ENCODE peak calls at places on chromosome 10, in five cellular contexts. S, C, L, T and B are unnamed samples.

GRCh38 chr10:133206311-133207040 is 23.5 kb upstream of the UTF1 start:
- DNase-seq in S (no peak), C (no peak), T (no peak), L (no peak), B (no peak)

GRCh38 chr10:84537447-84537931 is 209.1 kb downstream of the CCSER2 start:
- DNase-seq in L (peak), S (no peak), T (no peak), C (peak), B (peak)

GRCh38 chr10:74930962-74931361 is 104.6 kb downstream of the KAT6B start:
- DNase-seq in L (no peak), C (no peak), S (no peak), T (no peak), B (no peak)

GRCh38 chr10:62652564-62652963 is 152.0 kb upstream of the ADO start:
- DNase-seq in S (no peak), C (no peak), L (no peak), T (no peak), B (no peak)

GRCh38 chr10:43695730-43696129 is 47.0 kb upstream of the ZNF32 start:
- DNase-seq in L (no peak), S (no peak), T (no peak), C (no peak), B (no peak)

GRCh38 chr10:19310121-19310520 is 261.5 kb downstream of the MALRD1 start:
- DNase-seq in T (no peak), L (no peak), S (no peak), C (no peak), B (no peak)

GRCh38 chr10:29635711-29636144 is 957 bp upstream of the SVIL start:
- DNase-seq in C (no peak), S (peak), L (peak), T (no peak), B (no peak)

GRCh38 chr10:82742478-82742877 is 867.5 kb downstream of the NRG3 start:
- DNase-seq in T (no peak), S (no peak), C (no peak), L (no peak), B (no peak)

GRCh38 chr10:59388577-59388976 is 26.2 kb upstream of the FAM13C start:
- DNase-seq in T (no peak), S (no peak), C (no peak), L (no peak), B (no peak)

GRCh38 chr10:77286851-77287250 is 350.8 kb downstream of the KCNMA1 start:
- DNase-seq in T (no peak), C (no peak), S (no peak), L (no peak), B (no peak)

GRCh38 chr10:64396105-64396504 is 874.9 kb downstream of the REEP3 start:
- DNase-seq in S (no peak), L (no peak), C (no peak), T (no peak), B (no peak)

GRCh38 chr10:63252095-63252762 is 119.1 kb downstream of the NRBF2 start:
- DNase-seq in T (no peak), C (no peak), S (no peak), L (peak), B (no peak)

GRCh38 chr10:72337039-72337629 is 17.6 kb downstream of the DNAJB12 start:
- DNase-seq in S (no peak), T (no peak), L (peak), C (peak), B (peak)

GRCh38 chr10:100879741-100880360 is 32.9 kb upstream of the SLF2 start:
- DNase-seq in L (peak), C (peak), S (no peak), T (no peak), B (no peak)

GRCh38 chr10:71959526-71959925 is 4.7 kb upstream of the CHST3 start:
- DNase-seq in T (no peak), S (no peak), C (no peak), L (no peak), B (no peak)

GRCh38 chr10:124053971-124054370 is 39.4 kb downstream of the CHST15 start:
- DNase-seq in T (no peak), S (no peak), L (no peak), C (no peak), B (no peak)

GRCh38 chr10:106959521-106959920 is 205.0 kb downstream of the SORCS1 start:
- DNase-seq in T (no peak), L (no peak), S (no peak), C (no peak), B (no peak)

GRCh38 chr10:110444009-110444347 is 53.7 kb upstream of the DUSP5 start:
- DNase-seq in T (no peak), C (no peak), L (no peak), S (no peak), B (peak)

GRCh38 chr10:48683893-48684292 is 780 bp upstream of the WDFY4 start:
- DNase-seq in T (no peak), L (no peak), C (no peak), S (no peak), B (no peak)

GRCh38 chr10:33196377-33196706 is 138.1 kb downstream of the NRP1 start:
- DNase-seq in C (no peak), L (no peak), S (no peak), T (no peak), B (no peak)

GRCh38 chr10:15346440-15347141 is 24.5 kb downstream of the FAM171A1 start:
- DNase-seq in C (no peak), S (no peak), T (no peak), L (no peak), B (peak)

GRCh38 chr10:986881-987634 is 1.2 kb upstream of the GTPBP4 start:
- DNase-seq in C (no peak), T (no peak), S (no peak), L (no peak), B (no peak)

GRCh38 chr10:101273330-101273729 is 44.1 kb upstream of the LBX1 start:
- DNase-seq in S (no peak), T (no peak), L (no peak), C (no peak), B (no peak)

GRCh38 chr10:132237871-132238270 is 51.1 kb downstream of the DPYSL4 start:
- DNase-seq in T (no peak), L (no peak), C (no peak), S (no peak), B (peak)

GRCh38 chr10:5775705-5776104 is 37.5 kb downstream of the GDI2 start:
- DNase-seq in C (no peak), S (no peak), L (no peak), T (no peak), B (no peak)

GRCh38 chr10:125628251-125629049 is 54.5 kb downstream of the TEX36 start:
- DNase-seq in C (no peak), S (no peak), L (no peak), T (no peak), B (no peak)

GRCh38 chr10:62692085-62692484 is 112.4 kb upstream of the ADO start:
- DNase-seq in T (no peak), C (no peak), L (no peak), S (no peak), B (no peak)

GRCh38 chr10:21527634-21528451 is 2.4 kb upstream of the SKIDA1 start:
- DNase-seq in L (no peak), S (no peak), T (no peak), C (no peak), B (no peak)

GRCh38 chr10:89643812-89644690 is 991 bp downstream of the PANK1 start:
- DNase-seq in L (peak), C (peak), S (peak), T (peak), B (peak)

DNA sequence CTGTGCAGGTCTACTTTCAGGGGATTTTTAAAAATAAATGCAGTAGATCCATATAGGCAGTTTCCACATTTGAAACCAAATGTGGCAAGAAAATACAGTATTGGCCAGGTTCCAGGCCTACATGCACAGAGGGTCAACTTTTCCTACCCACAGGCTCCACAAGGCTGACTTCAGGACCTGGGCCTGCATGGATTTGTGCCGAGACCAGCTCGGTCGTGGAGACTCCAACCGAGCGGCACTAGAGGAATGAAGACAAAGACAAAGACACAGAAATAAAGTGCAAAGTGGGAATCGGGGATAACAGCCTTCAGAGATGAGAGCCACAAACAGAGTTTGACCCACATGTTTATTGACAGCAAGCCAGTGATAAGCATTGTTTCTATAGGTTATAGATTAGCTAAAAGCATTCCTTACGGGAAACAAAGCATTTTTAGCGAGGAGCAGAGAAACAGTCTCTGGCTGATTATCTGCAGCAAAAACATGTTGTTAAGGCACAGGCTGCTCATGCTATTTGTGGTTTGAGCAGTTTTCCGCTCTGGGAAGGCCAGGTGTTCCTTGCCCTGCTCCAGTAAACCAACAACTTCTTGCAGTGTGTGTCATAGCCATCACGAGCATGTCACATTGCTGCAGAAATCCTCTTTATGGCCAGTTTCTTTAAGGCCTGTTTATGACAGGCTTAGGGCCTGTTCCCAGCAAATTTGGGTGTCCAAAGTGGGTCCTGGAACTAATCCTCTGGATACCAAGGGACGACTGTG is 52.6 kb downstream of the ZNF37A start:
- DNase-seq in L (no peak), S (no peak), C (no peak), T (no peak), B (no peak)
- TF ChIP-seq TAF1 in L (no peak), S (no peak), C (no peak), T (no peak), B (no peak)

GRCh38 chr10:92691591-92692084 is 1.9 kb downstream of the HHEX start:
- DNase-seq in T (no peak), L (no peak), S (no peak), C (no peak), B (no peak)
- H3K4me3 ChIP-seq in T (peak), L (peak), S (no peak), C (peak), B (no peak)

GRCh38 chr10:3048114-3049019 is 19.0 kb upstream of the PFKP start:
- DNase-seq in C (peak), T (no peak), S (no peak), L (no peak), B (no peak)
- TF ChIP-seq POLR2AphosphoS5 in C (no peak), T (no peak), S (peak), L (no peak), B (no peak)

DNA sequence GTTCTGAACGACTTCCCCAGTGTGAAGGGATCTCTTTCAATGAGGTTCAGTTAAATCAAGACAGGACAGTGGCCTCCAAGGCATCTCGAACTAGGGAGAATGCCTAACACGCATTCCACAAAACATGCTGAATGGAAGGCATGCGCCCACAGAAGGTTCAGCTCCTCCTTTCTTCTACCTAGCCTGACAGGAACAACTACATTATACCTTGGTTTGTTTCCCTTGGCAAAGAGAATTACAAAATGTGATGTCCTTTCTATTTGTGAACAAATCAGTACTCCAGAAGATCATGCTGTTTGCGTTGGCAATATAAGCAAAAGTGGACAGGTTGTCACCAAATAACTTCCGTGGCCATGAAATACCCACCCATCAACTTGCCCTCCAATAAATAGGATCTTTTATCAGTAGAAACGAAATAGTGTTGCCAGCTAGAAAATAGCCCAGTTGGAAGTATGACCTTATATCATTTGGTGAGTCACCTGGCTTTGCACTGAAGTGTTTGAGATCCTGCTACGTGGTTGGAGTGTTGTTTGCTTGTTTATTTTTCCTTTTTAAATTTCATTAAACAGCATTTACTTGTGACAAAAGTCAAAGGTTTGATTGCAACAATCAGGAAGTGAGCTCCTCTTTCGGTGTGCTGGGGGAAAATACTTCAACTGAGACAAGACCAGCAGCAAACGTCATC is 117.0 kb upstream of the FAM204A start:
- DNase-seq in C (no peak), S (no peak), L (no peak), T (no peak), B (no peak)
- TF ChIP-seq TAF1 in C (no peak), S (no peak), L (no peak), T (no peak), B (no peak)

GRCh38 chr10:87816163-87816841 is 1.7 kb downstream of the ATAD1 start:
- DNase-seq in S (no peak), C (no peak), T (no peak), L (no peak), B (no peak)

GRCh38 chr10:87818505-87819273 is 663 bp upstream of the ATAD1 start:
- DNase-seq in T (no peak), L (no peak), C (peak), S (peak), B (peak)

GRCh38 chr10:87817291-87817872 is 644 bp downstream of the ATAD1 start:
- DNase-seq in L (peak), S (no peak), C (peak), T (no peak), B (no peak)

GRCh38 chr10:87817873-87818504 is at the start of gene ATAD1:
- DNase-seq in L (peak), C (peak), S (peak), T (peak), B (peak)

GRCh38 chr10:87816842-87817178 is 1.2 kb downstream of the ATAD1 start:
- DNase-seq in C (no peak), L (no peak), S (no peak), T (no peak), B (no peak)
- H3K4me3 ChIP-seq in C (peak), L (peak), S (peak), T (peak), B (peak)